ENCODE peak calls at places on chromosomes 12 and 14, in four cellular contexts. One of them, this sample, is unnamed.

GRCh38 chr12:64088431-64089349 is 133.4 kb downstream of the KICS2 start:
- DNase-seq in uterus: peak; percentile 65
- DNase-seq in CD8-positive, alpha-beta memory T cell: no peak
- DNase-seq in heart left ventricle: peak; percentile 42
- DNase-seq in this sample: no peak

GRCh38 chr12:27554421-27555186 is 30.6 kb downstream of the PPFIBP1 start:
- DNase-seq in CD8-positive, alpha-beta memory T cell: no peak
- DNase-seq in uterus: peak; percentile 65
- DNase-seq in heart left ventricle: peak; percentile 85
- DNase-seq in this sample: no peak

GRCh38 chr12:45178771-45179170 is 37.1 kb upstream of the ANO6 start:
- DNase-seq in CD8-positive, alpha-beta memory T cell: no peak
- DNase-seq in heart left ventricle: no peak
- DNase-seq in uterus: no peak
- DNase-seq in this sample: no peak

GRCh38 chr14:77302926-77303325 is 17.8 kb downstream of the POMT2 start:
- DNase-seq in CD8-positive, alpha-beta memory T cell: no peak
- DNase-seq in heart left ventricle: no peak
- DNase-seq in uterus: no peak
- DNase-seq in this sample: no peak

GRCh38 chr12:46492471-46493351 is 120.1 kb upstream of the SLC38A2 start:
- DNase-seq in heart left ventricle: no peak
- DNase-seq in uterus: no peak
- DNase-seq in CD8-positive, alpha-beta memory T cell: no peak
- DNase-seq in this sample: no peak

GRCh38 chr14:97315790-97316189 is 518.6 kb downstream of the VRK1 start:
- DNase-seq in uterus: no peak
- DNase-seq in CD8-positive, alpha-beta memory T cell: no peak
- DNase-seq in heart left ventricle: no peak
- DNase-seq in this sample: no peak

GRCh38 chr12:77947326-77947725 is 116.6 kb downstream of the NAV3 start:
- DNase-seq in CD8-positive, alpha-beta memory T cell: no peak
- DNase-seq in uterus: no peak
- DNase-seq in heart left ventricle: no peak
- DNase-seq in this sample: no peak

GRCh38 chr12:115002434-115002833 is 318.5 kb upstream of the TBX3 start:
- DNase-seq in heart left ventricle: no peak
- DNase-seq in uterus: no peak
- DNase-seq in CD8-positive, alpha-beta memory T cell: no peak
- DNase-seq in this sample: no peak

GRCh38 chr12:10562306-10562933 is 51.0 kb downstream of the MAGOHB start:
- DNase-seq in heart left ventricle: no peak
- DNase-seq in CD8-positive, alpha-beta memory T cell: peak; percentile 49
- DNase-seq in uterus: no peak
- DNase-seq in this sample: peak; percentile 8

GRCh38 chr12:132428872-132429121 is 61.2 kb upstream of the FBRSL1 start:
- DNase-seq in CD8-positive, alpha-beta memory T cell: no peak
- DNase-seq in uterus: no peak
- DNase-seq in heart left ventricle: no peak
- DNase-seq in this sample: no peak

GRCh38 chr12:10140001-10140400 is 10.0 kb upstream of the CLEC7A start:
- DNase-seq in heart left ventricle: peak; percentile 33
- DNase-seq in uterus: no peak
- DNase-seq in CD8-positive, alpha-beta memory T cell: peak; percentile 35
- DNase-seq in this sample: peak; percentile 31

GRCh38 chr12:53961025-53961761 is 6.5 kb downstream of the HOXC12 start:
- DNase-seq in uterus: no peak
- DNase-seq in CD8-positive, alpha-beta memory T cell: no peak
- DNase-seq in heart left ventricle: no peak
- DNase-seq in this sample: no peak

GRCh38 chr14:23829736-23830474 is 123.7 kb upstream of the DHRS4 start:
- DNase-seq in uterus: no peak
- DNase-seq in CD8-positive, alpha-beta memory T cell: no peak
- DNase-seq in heart left ventricle: no peak
- DNase-seq in this sample: no peak

GRCh38 chr12:115597157-115597712 is 680.3 kb downstream of the MED13L start:
- DNase-seq in CD8-positive, alpha-beta memory T cell: no peak
- DNase-seq in uterus: no peak
- DNase-seq in heart left ventricle: no peak
- DNase-seq in this sample: no peak

GRCh38 chr14:82667006-82667405 is 1133.4 kb upstream of the SEL1L start:
- DNase-seq in CD8-positive, alpha-beta memory T cell: no peak
- DNase-seq in uterus: no peak
- DNase-seq in heart left ventricle: no peak
- DNase-seq in this sample: no peak

DNA sequence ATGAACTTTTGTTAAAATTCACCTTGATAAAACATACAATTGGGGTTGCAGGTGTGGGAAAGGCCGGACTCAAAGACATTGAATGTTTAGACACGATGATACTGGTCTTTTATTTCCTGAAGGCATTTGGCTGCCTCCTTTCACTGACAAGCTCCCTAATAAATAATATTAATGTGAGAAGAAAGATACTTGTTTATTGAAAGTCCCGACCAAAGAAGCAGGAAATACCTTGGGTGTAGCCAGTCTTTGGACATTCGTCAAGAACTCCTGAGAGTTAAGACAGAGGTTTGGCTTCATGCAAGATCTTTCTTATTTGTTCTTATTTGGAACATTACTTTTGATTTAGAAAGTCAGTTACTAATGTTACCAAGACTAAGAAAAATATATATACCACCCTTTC is 1133.8 kb upstream of the SEL1L start:
- DNase-seq in heart left ventricle: no peak
- DNase-seq in CD8-positive, alpha-beta memory T cell: no peak
- DNase-seq in uterus: no peak
- DNase-seq in this sample: no peak
- H3K27ac ChIP-seq in heart left ventricle: peak overlapping the region; percentile 7
- H3K27ac ChIP-seq in CD8-positive, alpha-beta memory T cell: no peak overlapping the region
- H3K27ac ChIP-seq in uterus: no peak overlapping the region
- H3K27ac ChIP-seq in this sample: no peak overlapping the region

DNA sequence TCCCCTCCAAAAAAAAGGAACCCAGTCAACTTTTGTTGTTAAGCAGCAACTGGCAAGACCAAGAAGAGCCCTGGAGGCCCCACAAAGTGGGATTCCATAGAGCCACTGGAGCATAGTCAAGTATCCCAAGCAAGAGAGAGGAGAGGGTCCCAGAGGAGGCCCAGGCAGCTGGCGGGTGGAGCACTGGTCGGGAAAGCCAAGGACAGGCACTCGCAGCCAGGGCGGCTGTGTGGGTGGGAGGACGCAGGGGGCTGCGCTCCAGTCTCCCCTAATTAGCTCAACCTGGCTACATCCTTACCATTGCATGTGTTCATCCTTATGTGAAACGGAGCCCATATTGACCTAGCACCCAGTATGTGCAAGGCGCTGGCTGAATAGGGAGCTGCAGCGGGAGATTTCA is 18.3 kb upstream of the ZFP36L1 start:
- DNase-seq in heart left ventricle: peak; percentile 50
- DNase-seq in uterus: no peak
- DNase-seq in CD8-positive, alpha-beta memory T cell: no peak
- DNase-seq in this sample: no peak
- H3K4me1 ChIP-seq in heart left ventricle: peaks cover 25% of the 10 kb centered on the region
- H3K4me1 ChIP-seq in uterus: peaks cover 44% of the 10 kb centered on the region
- H3K4me1 ChIP-seq in CD8-positive, alpha-beta memory T cell: peaks cover 57% of the 10 kb centered on the region
- H3K4me1 ChIP-seq in this sample: peaks cover 44% of the 10 kb centered on the region

GRCh38 chr12:125314051-125314882 is 249.0 kb downstream of the AACS start:
- DNase-seq in CD8-positive, alpha-beta memory T cell: no peak
- DNase-seq in uterus: no peak
- DNase-seq in heart left ventricle: no peak
- DNase-seq in this sample: no peak

GRCh38 chr12:125310461-125310860 is 245.2 kb downstream of the AACS start:
- DNase-seq in uterus: no peak
- DNase-seq in CD8-positive, alpha-beta memory T cell: no peak
- DNase-seq in heart left ventricle: no peak
- DNase-seq in this sample: no peak

GRCh38 chr12:125315771-125316170 is 250.5 kb downstream of the AACS start:
- DNase-seq in CD8-positive, alpha-beta memory T cell: no peak
- DNase-seq in heart left ventricle: no peak
- DNase-seq in uterus: no peak
- DNase-seq in this sample: no peak

GRCh38 chr12:125311050-125311449 is 245.8 kb downstream of the AACS start:
- DNase-seq in heart left ventricle: no peak
- DNase-seq in uterus: no peak
- DNase-seq in CD8-positive, alpha-beta memory T cell: no peak
- DNase-seq in this sample: no peak

GRCh38 chr12:125312471-125312870 is 247.2 kb downstream of the AACS start:
- DNase-seq in uterus: no peak
- DNase-seq in heart left ventricle: no peak
- DNase-seq in CD8-positive, alpha-beta memory T cell: no peak
- DNase-seq in this sample: no peak
- H3K4me3 ChIP-seq in uterus: no peak overlapping the region
- H3K4me3 ChIP-seq in heart left ventricle: no peak overlapping the region
- H3K4me3 ChIP-seq in CD8-positive, alpha-beta memory T cell: no peak overlapping the region
- H3K4me3 ChIP-seq in this sample: no peak overlapping the region

DNA sequence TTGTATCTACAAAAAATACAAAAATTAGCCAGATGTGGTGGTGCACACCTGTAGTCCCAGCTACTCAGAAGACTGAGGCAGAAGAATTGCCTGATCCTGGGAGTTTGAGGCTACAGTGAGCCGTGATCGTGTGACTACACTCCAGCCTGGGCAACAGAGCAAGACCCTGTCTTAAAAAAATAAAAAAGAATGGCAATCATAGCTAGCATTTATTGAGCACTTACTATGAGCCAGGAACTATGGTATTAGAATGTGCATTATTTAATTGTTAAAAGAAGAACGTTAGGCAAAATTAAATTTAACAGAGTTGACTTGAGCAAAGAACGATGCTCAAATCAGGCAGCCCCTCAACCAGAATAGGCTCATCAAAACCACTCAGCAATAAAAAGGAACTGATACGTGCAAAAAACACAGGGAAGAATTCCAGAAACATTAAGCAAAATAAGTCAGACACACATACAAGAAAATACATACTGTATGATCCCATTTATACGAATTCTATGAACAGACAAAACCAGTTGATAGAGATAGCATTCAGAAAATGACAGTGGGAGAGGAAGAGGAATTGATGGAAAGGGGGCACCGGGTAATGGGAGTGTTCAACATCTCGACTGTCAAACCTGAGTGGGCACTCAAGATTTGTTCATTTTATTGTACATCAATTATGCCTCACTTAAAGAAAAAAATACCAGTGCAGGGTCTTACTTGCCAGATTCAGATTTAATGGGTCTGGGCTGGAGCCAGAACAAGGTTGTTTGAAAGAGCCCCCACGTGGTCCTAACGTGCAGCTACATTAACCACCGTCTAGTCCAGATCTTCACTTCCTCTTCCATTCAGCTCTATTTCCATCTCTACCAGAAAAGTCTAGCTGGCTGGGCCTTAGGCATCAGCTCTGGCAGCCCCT is 8.0 kb downstream of the SCNN1A start:
- DNase-seq in CD8-positive, alpha-beta memory T cell: peak; percentile 56
- DNase-seq in heart left ventricle: no peak
- DNase-seq in uterus: no peak
- DNase-seq in this sample: peak; percentile 57
- H3K27ac ChIP-seq in CD8-positive, alpha-beta memory T cell: no peak overlapping the region
- H3K27ac ChIP-seq in heart left ventricle: no peak overlapping the region
- H3K27ac ChIP-seq in uterus: no peak overlapping the region
- H3K27ac ChIP-seq in this sample: no peak overlapping the region

GRCh38 chr12:32482226-32482625 is 82.9 kb downstream of the FGD4 start:
- DNase-seq in uterus: no peak
- DNase-seq in CD8-positive, alpha-beta memory T cell: no peak
- DNase-seq in heart left ventricle: no peak
- DNase-seq in this sample: no peak

GRCh38 chr12:32486158-32486557 is 86.8 kb downstream of the FGD4 start:
- DNase-seq in heart left ventricle: no peak
- DNase-seq in CD8-positive, alpha-beta memory T cell: no peak
- DNase-seq in uterus: no peak
- DNase-seq in this sample: no peak

GRCh38 chr12:32483499-32483898 is 84.1 kb downstream of the FGD4 start:
- DNase-seq in heart left ventricle: peak; percentile 46
- DNase-seq in uterus: no peak
- DNase-seq in CD8-positive, alpha-beta memory T cell: no peak
- DNase-seq in this sample: peak; percentile 8

GRCh38 chr12:32488132-32488531 is 88.8 kb downstream of the FGD4 start:
- DNase-seq in CD8-positive, alpha-beta memory T cell: no peak
- DNase-seq in uterus: no peak
- DNase-seq in heart left ventricle: no peak
- DNase-seq in this sample: no peak

GRCh38 chr12:32483993-32484392 is 84.6 kb downstream of the FGD4 start:
- DNase-seq in heart left ventricle: no peak
- DNase-seq in uterus: no peak
- DNase-seq in CD8-positive, alpha-beta memory T cell: no peak
- DNase-seq in this sample: no peak
- H3K4me1 ChIP-seq in heart left ventricle: peaks cover 24% of the 10 kb centered on the region
- H3K4me1 ChIP-seq in uterus: no peaks in the 10 kb centered on the region
- H3K4me1 ChIP-seq in CD8-positive, alpha-beta memory T cell: no peaks in the 10 kb centered on the region
- H3K4me1 ChIP-seq in this sample: no peaks in the 10 kb centered on the region

GRCh38 chr14:52069617-52070431 is 965 bp upstream of the NID2 start:
- DNase-seq in heart left ventricle: peak; percentile 65
- DNase-seq in uterus: peak; percentile 57
- DNase-seq in CD8-positive, alpha-beta memory T cell: no peak
- DNase-seq in this sample: no peak
- H3K4me3 ChIP-seq in heart left ventricle: peak overlapping the region; percentile 70
- H3K4me3 ChIP-seq in uterus: peak overlapping the region; percentile 88
- H3K4me3 ChIP-seq in CD8-positive, alpha-beta memory T cell: peak overlapping the region; percentile 64
- H3K4me3 ChIP-seq in this sample: no peak overlapping the region

GRCh38 chr14:64195194-64195593 is 99.0 kb downstream of the ESR2 start:
- DNase-seq in heart left ventricle: no peak
- DNase-seq in uterus: no peak
- DNase-seq in CD8-positive, alpha-beta memory T cell: no peak
- DNase-seq in this sample: peak; percentile 8
- H3K27ac ChIP-seq in heart left ventricle: peak overlapping the region; percentile 35
- H3K27ac ChIP-seq in uterus: no peak overlapping the region
- H3K27ac ChIP-seq in CD8-positive, alpha-beta memory T cell: no peak overlapping the region
- H3K27ac ChIP-seq in this sample: peak overlapping the region; percentile 68

DNA sequence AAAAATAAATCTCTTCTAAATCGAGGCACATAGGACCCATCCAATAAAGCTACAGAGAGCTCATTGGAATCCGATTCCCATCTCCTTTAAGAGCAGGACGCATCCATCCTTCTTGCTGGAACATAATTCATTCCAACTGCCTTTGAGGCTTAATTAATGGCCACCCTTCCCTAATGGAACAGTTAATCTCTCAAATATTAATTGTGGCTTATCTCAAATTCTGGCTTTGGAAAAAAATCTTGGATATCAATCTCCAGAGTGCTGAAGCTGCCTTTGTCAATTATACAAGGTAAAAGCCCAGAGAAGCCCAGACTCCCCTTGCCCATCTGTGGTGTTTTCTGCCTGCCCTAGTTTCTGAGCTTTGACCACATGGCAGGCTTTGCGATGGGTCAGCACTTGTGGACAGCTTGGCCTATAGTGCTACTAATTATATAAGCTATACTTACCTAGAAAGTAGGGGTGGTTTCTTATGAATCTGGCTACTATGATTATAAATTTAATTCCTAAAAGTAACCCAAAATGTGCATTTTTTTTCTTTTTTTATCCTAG is 246.3 kb downstream of the NUAK1 start:
- DNase-seq in heart left ventricle: no peak
- DNase-seq in uterus: no peak
- DNase-seq in CD8-positive, alpha-beta memory T cell: no peak
- DNase-seq in this sample: no peak
- H3K4me1 ChIP-seq in heart left ventricle: no peaks in the 10 kb centered on the region
- H3K4me1 ChIP-seq in uterus: no peaks in the 10 kb centered on the region
- H3K4me1 ChIP-seq in CD8-positive, alpha-beta memory T cell: no peaks in the 10 kb centered on the region
- H3K4me1 ChIP-seq in this sample: no peaks in the 10 kb centered on the region